ENCODE peak calls at places on chromosomes 3 and 15, in four cellular contexts. R, N, X and W are unnamed samples. For H3K4me1, the result is how much of the 10 kb centered on the place peaks cover.

GRCh38 chr15:84797212-84797611 is 19.9 kb upstream of the ALPK3 start:
- DNase-seq in R (no peak), N (no peak), X (no peak), W (no peak)

GRCh38 chr3:59374812-59375211 is 325.0 kb upstream of the CFAP20DC start:
- DNase-seq in R (no peak), N (no peak), X (no peak), W (no peak)

GRCh38 chr3:82707035-82707434 is 945.6 kb upstream of the GBE1 start:
- DNase-seq in R (no peak), N (no peak), X (no peak), W (no peak)

GRCh38 chr3:38978729-38979128 is 73.0 kb downstream of the SCN11A start:
- DNase-seq in R (no peak), N (no peak), X (no peak), W (no peak)

GRCh38 chr3:38646630-38647029 is 2.9 kb downstream of the SCN5A start:
- DNase-seq in R (no peak), N (no peak), X (no peak), W (no peak)

GRCh38 chr3:134065252-134065651 is 35.5 kb upstream of the SLCO2A1 start:
- DNase-seq in R (no peak), N (no peak), X (peak), W (no peak)

GRCh38 chr3:1561397-1561796 is 468.6 kb downstream of the CNTN6 start:
- DNase-seq in R (no peak), N (no peak), X (no peak), W (no peak)

GRCh38 chr3:185900228-185900627 is 37.6 kb downstream of the TRA2B start:
- DNase-seq in R (peak), N (peak), X (no peak), W (no peak)

GRCh38 chr3:125055165-125055912 is 458 bp downstream of the HEG1 start:
- DNase-seq in R (peak), N (no peak), X (peak), W (no peak)

GRCh38 chr15:73601449-73602425 is 31.5 kb downstream of the NPTN start:
- DNase-seq in R (peak), N (peak), X (no peak), W (peak)

GRCh38 chr15:72685301-72685924 is 569 bp downstream of the HIGD2B start:
- DNase-seq in R (no peak), N (no peak), X (no peak), W (no peak)

GRCh38 chr15:75696303-75696657 is 16.4 kb downstream of the CSPG4 start:
- DNase-seq in R (no peak), N (no peak), X (peak), W (no peak)

GRCh38 chr3:174958671-174959328 is 99.7 kb downstream of the NAALADL2 start:
- DNase-seq in R (no peak), N (no peak), X (no peak), W (no peak)

GRCh38 chr3:48845170-48845569 is 2.5 kb downstream of the PRKAR2A start:
- DNase-seq in R (no peak), N (peak), X (no peak), W (no peak)

GRCh38 chr15:88089019-88089603 is 167.4 kb downstream of the NTRK3 start:
- DNase-seq in R (no peak), N (no peak), X (no peak), W (no peak)

GRCh38 chr3:33456756-33457155 is 16.6 kb upstream of the UBP1 start:
- DNase-seq in R (no peak), N (no peak), X (no peak), W (no peak)

GRCh38 chr3:48565591-48566400 is 2.2 kb upstream of the UCN2 start:
- DNase-seq in R (no peak), N (no peak), X (no peak), W (no peak)

GRCh38 chr15:40984963-40985362 is 31.7 kb downstream of the CHAC1 start:
- DNase-seq in R (no peak), N (peak), X (no peak), W (no peak)

GRCh38 chr3:73624363-73625123 is at the start of gene PDZRN3:
- DNase-seq in R (peak), N (peak), X (peak), W (peak)

GRCh38 chr3:13790376-13791219 is 89.3 kb downstream of the WNT7A start:
- DNase-seq in R (no peak), N (no peak), X (peak), W (no peak)

GRCh38 chr15:85879334-85880163 is 84.8 kb upstream of the KLHL25 start:
- DNase-seq in R (no peak), N (no peak), X (no peak), W (no peak)

GRCh38 chr15:31799711-31800321 is 230.5 kb upstream of the CHRNA7 start:
- DNase-seq in R (no peak), N (no peak), X (no peak), W (no peak)

GRCh38 chr15:83977992-83978391 is 257.6 kb upstream of the GOLGA6L4 start:
- DNase-seq in R (peak), N (no peak), X (no peak), W (no peak)

GRCh38 chr3:22959593-22959992 is 243.5 kb upstream of the UBE2E2 start:
- DNase-seq in R (no peak), N (no peak), X (no peak), W (no peak)

GRCh38 chr3:153311531-153311930 is 149.5 kb downstream of the RAP2B start:
- DNase-seq in R (no peak), N (no peak), X (no peak), W (no peak)

GRCh38 chr15:55407631-55407948 is 569 bp downstream of the CCPG1 start:
- DNase-seq in R (no peak), N (no peak), X (peak), W (no peak)

GRCh38 chr15:30928076-30928475 is 24.4 kb downstream of the FAN1 start:
- DNase-seq in R (no peak), N (no peak), X (no peak), W (no peak)

GRCh38 chr15:62848631-62849050 is 193.9 kb upstream of the TPM1 start:
- DNase-seq in R (no peak), N (no peak), X (no peak), W (no peak)

GRCh38 chr3:17752851-17753250 is 10.4 kb upstream of the TBC1D5 start:
- DNase-seq in R (no peak), N (no peak), X (no peak), W (no peak)

GRCh38 chr15:80478075-80478474 is 73.9 kb downstream of the ARNT2 start:
- DNase-seq in R (no peak), N (no peak), X (no peak), W (no peak)

GRCh38 chr3:187027531-187027936 is 97.2 kb downstream of the ST6GAL1 start:
- DNase-seq in R (no peak), N (no peak), X (no peak), W (no peak)

GRCh38 chr3:193826126-193826795 is 233.3 kb downstream of the OPA1 start:
- DNase-seq in R (peak), N (peak), X (no peak), W (no peak)

DNA sequence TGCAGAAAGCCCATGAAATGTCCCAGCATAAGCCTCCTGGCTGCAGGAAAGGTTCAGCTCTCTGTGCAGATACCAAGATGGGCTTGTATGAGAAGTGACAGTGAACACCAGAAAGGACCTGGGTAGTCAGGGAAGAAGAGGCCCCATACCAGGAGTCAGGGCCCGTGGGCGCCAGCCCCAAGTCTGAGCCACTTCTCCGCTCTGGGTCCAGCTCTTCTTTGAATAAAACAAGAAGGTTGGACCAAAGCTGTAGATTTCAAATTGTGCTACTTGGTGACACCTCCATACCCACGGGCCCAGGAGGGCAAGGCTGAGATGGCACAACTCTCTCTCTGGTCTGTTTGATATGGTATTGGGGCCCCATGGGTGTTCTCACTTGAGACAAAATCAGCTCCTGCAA is 261.5 kb downstream of the UACA start:
- DNase-seq in R (no peak), N (no peak), X (no peak), W (no peak)
- H3K4me1 ChIP-seq in R (under half), N (under half), X (under half), W (under half)

GRCh38 chr3:69113536-69113935 is 8.9 kb downstream of the LMOD3 start:
- DNase-seq in R (no peak), N (no peak), X (no peak), W (no peak)
- H3K4me1 ChIP-seq in R (under half), N (under half), X (under half), W (under half)

DNA sequence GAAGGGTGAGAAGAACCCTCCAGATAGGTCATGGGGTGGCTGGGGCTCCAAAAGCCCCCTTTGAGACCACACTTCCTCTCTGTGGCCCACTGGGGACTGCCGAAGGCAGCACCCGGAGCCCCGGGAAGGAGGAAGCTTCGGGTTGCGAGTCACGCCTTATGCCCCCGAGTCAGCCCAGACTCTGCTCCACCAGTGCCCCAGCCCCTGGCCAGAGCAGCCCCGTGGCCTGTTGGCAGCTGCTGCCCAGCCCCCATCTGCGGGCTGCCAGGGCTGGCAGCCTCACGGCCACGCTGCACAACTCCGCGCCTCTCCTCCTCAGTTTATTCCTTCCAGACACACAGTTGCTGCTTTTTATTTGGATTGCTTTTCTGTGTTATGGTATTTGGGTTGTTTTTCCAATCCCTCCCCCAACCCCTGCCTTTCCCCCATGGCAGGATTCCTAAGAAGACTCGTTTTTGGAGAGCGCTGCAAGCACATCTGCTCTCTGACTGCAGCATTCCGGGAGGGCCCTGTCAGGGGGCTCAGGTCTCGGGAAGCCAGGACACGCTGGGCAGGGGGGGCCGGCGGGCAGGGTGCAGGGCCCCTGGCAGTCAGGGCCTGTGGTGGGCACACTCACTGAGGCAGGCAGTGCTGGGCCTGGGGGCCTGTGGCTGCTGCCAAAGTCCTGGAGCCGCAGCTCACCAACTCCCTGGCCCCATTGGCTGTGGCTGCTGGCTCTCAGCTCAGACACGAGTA is 20.3 kb downstream of the MAGEF1 start:
- DNase-seq in R (peak), N (no peak), X (no peak), W (no peak)
- H3K4me1 ChIP-seq in R (under half), N (under half), X (under half), W (under half)

GRCh38 chr15:68596691-68597090 is 17.9 kb downstream of the CORO2B start:
- DNase-seq in R (no peak), N (no peak), X (no peak), W (no peak)
- H3K4me1 ChIP-seq in R (under half), N (under half), X (under half), W (under half)

DNA sequence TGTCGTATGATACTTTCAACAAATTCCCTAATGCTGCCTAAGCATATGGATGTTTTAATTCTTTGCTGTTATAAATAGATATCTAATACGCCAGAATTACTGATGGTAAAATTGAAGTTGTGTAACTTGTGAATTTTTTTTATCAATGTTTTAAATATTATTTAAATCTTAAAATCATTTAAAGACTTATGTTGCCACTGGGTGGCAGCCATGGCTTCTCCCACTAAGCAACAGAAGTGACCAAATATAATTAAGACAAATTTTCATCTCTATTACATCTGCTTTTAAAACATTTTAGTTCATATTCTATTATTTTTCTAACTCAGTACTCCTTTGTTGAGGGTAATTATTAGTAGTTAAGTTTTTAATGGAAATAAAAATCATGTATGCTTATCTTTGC is 8.1 kb upstream of the IL20RB start:
- DNase-seq in R (no peak), N (no peak), X (no peak), W (no peak)
- H3K4me1 ChIP-seq in R (under half), N (under half), X (under half), W (under half)